ENCODE peak calls at places on chromosomes 12 and 14, in six cellular contexts. C is esophagus muscularis mucosa; P is endothelial cell of umbilical vein; R is HS-5; X is activated CD4-positive, alpha-beta T cell treated with anti-CD3 and anti-CD28 coated beads, Interleukin-2, amount 10 ng/mL, durations not matched to agents 7 days and 5 days; O is NCI-H2081. A is an unnamed sample.

GRCh38 chr12:4763549-4763948 is 43.3 kb downstream of the GALNT8 start:
- DNase-seq in C (peak; percentile 89), P (no peak), R (no peak), X (no peak), O (peak; percentile 90), A (peak; percentile 79)

GRCh38 chr14:106690333-106690891 is 1164.0 kb downstream of the TMEM121 start:
- DNase-seq in C (no peak), P (no peak), R (no peak), X (no peak), O (no peak), A (no peak)

GRCh38 chr12:79566452-79566851 is 124.3 kb downstream of the PAWR start:
- DNase-seq in C (no peak), P (peak; percentile 89), R (no peak), X (no peak), O (no peak), A (peak; percentile 43)

GRCh38 chr12:73187765-73188164 is 915.6 kb downstream of the TRHDE start:
- DNase-seq in C (no peak), P (no peak), R (no peak), X (no peak), O (no peak), A (no peak)

GRCh38 chr14:34081576-34082136 is 130.8 kb upstream of the EGLN3 start:
- DNase-seq in C (no peak), P (peak; percentile 24), R (peak; percentile 34), X (no peak), O (peak; percentile 58), A (peak; percentile 72)

GRCh38 chr14:104048758-104049496 is 36.6 kb upstream of the ASPG start:
- DNase-seq in C (peak; percentile 86), P (no peak), R (no peak), X (no peak), O (no peak), A (no peak)

GRCh38 chr14:87049886-87050820 is 942.8 kb downstream of the GALC start:
- DNase-seq in C (no peak), P (no peak), R (no peak), X (peak; percentile 5), O (peak; percentile 64), A (peak; percentile 41)

GRCh38 chr14:103128631-103129300 is 5.5 kb downstream of the TNFAIP2 start:
- DNase-seq in C (no peak), P (no peak), R (no peak), X (no peak), O (no peak), A (no peak)

GRCh38 chr12:93135286-93136239 is 206.5 kb upstream of the EEA1 start:
- DNase-seq in C (no peak), P (peak; percentile 90), R (no peak), X (no peak), O (peak; percentile 95), A (peak; percentile 99)

A was measured in DMS153.